ENCODE peak calls at places on chromosome 13, in five cellular contexts. I is HL-60, R is H1, F is K562, B is GM12878. T is an unnamed sample.

GRCh38 chr13:66972659-66973058 is 257.5 kb downstream of the PCDH9 start:
- DNase-seq in I (no peak), R (no peak), F (no peak), B (no peak), T (no peak)

GRCh38 chr13:22198001-22198400 is 527.1 kb downstream of the FGF9 start:
- DNase-seq in I (no peak), R (no peak), F (no peak), B (no peak), T (no peak)

GRCh38 chr13:27117947-27118346 is 53.7 kb downstream of the USP12 start:
- DNase-seq in I (no peak), R (no peak), F (no peak), B (no peak), T (no peak)

GRCh38 chr13:52070929-52071523 is 46.5 kb downstream of the UTP14C start:
- DNase-seq in I (peak), R (no peak), F (peak), B (no peak), T (peak)

GRCh38 chr13:26785845-26786630 is 25.5 kb upstream of the GPR12 start:
- DNase-seq in I (peak), R (peak), F (no peak), B (no peak), T (no peak)

GRCh38 chr13:93254775-93255174 is 28.2 kb downstream of the GPC6 start:
- DNase-seq in I (no peak), R (no peak), F (no peak), B (no peak), T (no peak)

GRCh38 chr13:86877449-86877848 is 793.7 kb upstream of the SLITRK5 start:
- DNase-seq in I (no peak), R (no peak), F (no peak), B (no peak), T (no peak)

GRCh38 chr13:52345048-52345447 is 60.9 kb downstream of the THSD1 start:
- DNase-seq in I (no peak), R (no peak), F (no peak), B (no peak), T (no peak)

GRCh38 chr13:108527849-108528248 is 101.6 kb upstream of the MYO16 start:
- DNase-seq in I (no peak), R (no peak), F (no peak), B (no peak), T (no peak)

GRCh38 chr13:59483441-59484116 is 680.1 kb downstream of the DIAPH3 start:
- DNase-seq in I (no peak), R (no peak), F (no peak), B (no peak), T (peak)

GRCh38 chr13:45422731-45423130 is 4.6 kb upstream of the SLC25A30 start:
- DNase-seq in I (no peak), R (peak), F (no peak), B (no peak), T (no peak)

GRCh38 chr13:44818428-44818827 is 170.8 kb downstream of the NUFIP1 start:
- DNase-seq in I (no peak), R (no peak), F (peak), B (no peak), T (peak)

GRCh38 chr13:83450586-83450985 is 431.7 kb downstream of the SLITRK1 start:
- DNase-seq in I (no peak), R (no peak), F (no peak), B (no peak), T (no peak)

GRCh38 chr13:80054806-80055205 is 286.1 kb downstream of the SPRY2 start:
- DNase-seq in I (no peak), R (no peak), F (no peak), B (no peak), T (no peak)

GRCh38 chr13:110412132-110412912 is 105.2 kb downstream of the COL4A2 start:
- DNase-seq in I (peak), R (peak), F (peak), B (peak), T (peak)

GRCh38 chr13:52929826-52930225 is 81.4 kb upstream of the PCDH8 start:
- DNase-seq in I (no peak), R (no peak), F (no peak), B (no peak), T (no peak)

GRCh38 chr13:77460195-77460594 is 75.3 kb upstream of the SCEL start:
- DNase-seq in I (peak), R (no peak), F (no peak), B (peak), T (no peak)

GRCh38 chr13:48667136-48667535 is 13.4 kb downstream of the CYSLTR2 start:
- DNase-seq in I (no peak), R (no peak), F (no peak), B (no peak), T (no peak)

GRCh38 chr13:37106642-37107041 is 1.2 kb upstream of the CSNK1A1L start:
- DNase-seq in I (no peak), R (no peak), F (no peak), B (no peak), T (no peak)

GRCh38 chr13:46523972-46524737 is 28.8 kb upstream of the LRCH1 start:
- DNase-seq in I (no peak), R (no peak), F (no peak), B (no peak), T (no peak)

GRCh38 chr13:26920614-26921355 is 160.2 kb upstream of the GPR12 start:
- DNase-seq in I (no peak), R (no peak), F (no peak), B (no peak), T (no peak)

GRCh38 chr13:80341771-80342271 is 895 bp upstream of the SPRY2 start:
- DNase-seq in I (peak), R (no peak), F (peak), B (no peak), T (peak)

GRCh38 chr13:102487330-102487729 is 85.5 kb upstream of the FGF14 start:
- DNase-seq in I (no peak), R (no peak), F (no peak), B (no peak), T (peak)

GRCh38 chr13:50127726-50128291 is 112.6 kb downstream of the KCNRG start:
- DNase-seq in I (no peak), R (peak), F (no peak), B (no peak), T (no peak)
- TF ChIP-seq GABPA in I (no peak), R (no peak), F (no peak), B (no peak), T (no peak)

DNA sequence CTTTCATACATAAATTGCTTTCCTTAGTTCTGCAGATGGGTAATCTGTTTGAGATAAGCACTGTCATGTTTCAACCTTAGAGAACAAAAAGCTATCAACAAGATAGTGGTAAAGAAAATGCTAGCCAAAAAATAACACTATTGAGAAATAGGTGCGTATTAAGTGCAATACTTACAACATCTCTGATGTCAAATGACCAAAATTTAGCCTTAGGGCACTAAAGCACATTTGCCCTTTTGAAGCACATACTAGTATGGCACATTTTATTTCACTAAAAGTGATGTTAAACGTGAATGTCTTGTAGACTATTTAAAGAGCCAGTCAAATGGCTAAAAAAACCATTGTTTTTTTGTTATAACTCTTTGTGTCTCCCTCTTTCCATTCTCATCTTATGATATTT is 4.9 kb downstream of the KBTBD6 start:
- DNase-seq in I (no peak), R (no peak), F (no peak), B (no peak), T (no peak)
- TF ChIP-seq POLR2AphosphoS5 in I (no peak), R (no peak), F (no peak), B (no peak), T (no peak)

GRCh38 chr13:113951246-113951999 is 22.5 kb downstream of the C13orf46 start:
- DNase-seq in I (peak), R (peak), F (peak), B (no peak), T (peak)

GRCh38 chr13:113952151-113952982 is 21.5 kb downstream of the C13orf46 start:
- DNase-seq in I (no peak), R (no peak), F (no peak), B (no peak), T (no peak)

GRCh38 chr13:113954046-113954841 is 19.6 kb downstream of the C13orf46 start:
- DNase-seq in I (no peak), R (no peak), F (no peak), B (no peak), T (no peak)

GRCh38 chr13:113953561-113953960 is 20.3 kb downstream of the C13orf46 start:
- DNase-seq in I (no peak), R (no peak), F (no peak), B (no peak), T (no peak)

GRCh38 chr13:113952983-113953520 is 20.8 kb downstream of the C13orf46 start:
- DNase-seq in I (no peak), R (no peak), F (no peak), B (no peak), T (no peak)
- TF ChIP-seq GABPA in I (no peak), R (no peak), F (no peak), B (no peak), T (no peak)

GRCh38 chr13:73171926-73172325 is 113.1 kb downstream of the KLF5 start:
- DNase-seq in I (no peak), R (no peak), F (no peak), B (no peak), T (no peak)

GRCh38 chr13:73171242-73171641 is 112.4 kb downstream of the KLF5 start:
- DNase-seq in I (no peak), R (no peak), F (no peak), B (no peak), T (no peak)

GRCh38 chr13:73174521-73175010 is 115.8 kb downstream of the KLF5 start:
- DNase-seq in I (no peak), R (no peak), F (no peak), B (no peak), T (no peak)

GRCh38 chr13:73169971-73170370 is 111.2 kb downstream of the KLF5 start:
- DNase-seq in I (no peak), R (no peak), F (no peak), B (no peak), T (no peak)

DNA sequence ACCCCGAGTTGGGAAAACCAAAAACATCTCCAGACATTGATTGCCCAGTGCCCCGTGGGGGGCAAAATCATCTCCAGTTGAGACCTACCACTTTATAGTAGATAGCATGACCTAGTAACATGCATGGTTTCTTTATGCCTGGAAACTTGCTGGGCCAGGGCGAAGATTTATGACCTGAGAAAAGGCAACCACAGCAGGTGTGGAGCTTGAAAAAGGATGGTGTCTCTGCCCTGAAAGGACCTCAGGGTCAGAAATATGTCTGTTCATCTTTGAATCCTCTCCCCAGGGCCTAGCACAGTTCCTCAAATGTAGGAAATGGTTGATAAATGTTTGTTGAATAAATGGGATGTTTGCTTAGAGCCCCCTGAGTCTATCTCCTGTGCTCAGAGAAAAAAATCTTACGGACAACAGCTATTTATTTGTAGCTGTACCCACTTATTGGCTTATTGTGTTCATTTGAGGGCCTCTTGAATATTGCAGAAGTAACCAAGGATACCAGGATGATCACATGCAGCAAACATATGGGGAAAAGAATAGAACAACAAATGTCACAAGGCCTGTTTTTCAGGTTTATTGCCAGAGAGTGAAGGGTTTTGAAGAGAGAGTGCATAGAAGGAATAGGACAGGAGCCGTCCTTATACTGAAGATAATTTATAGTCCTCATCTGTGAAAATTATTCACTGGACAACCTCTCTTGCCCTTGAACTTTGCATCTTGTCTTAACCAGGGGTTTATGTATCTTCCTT is 114.5 kb downstream of the KLF5 start:
- DNase-seq in I (no peak), R (no peak), F (no peak), B (no peak), T (no peak)
- TF ChIP-seq POLR2AphosphoS5 in I (no peak), R (no peak), F (no peak), B (no peak), T (no peak)

GRCh38 chr13:19860884-19861655 is 2.4 kb downstream of the ZMYM5 start:
- DNase-seq in I (no peak), R (no peak), F (no peak), B (no peak), T (no peak)
- TF ChIP-seq GABPA in I (no peak), R (no peak), F (no peak), B (no peak), T (no peak)